ENCODE peak calls at places on chromosomes 7 and 10, in five cellular contexts. One of them, this sample, is unnamed.

GRCh38 chr10:129761573-129761972 is 202.5 kb downstream of the EBF3 start:
- DNase-seq in bronchial epithelial cell: no peak
- DNase-seq in NCI-H2081 treated with DMSO at 0.1 percent for 48 hours: no peak
- DNase-seq in GM20000: no peak
- DNase-seq in fibroblast of gingiva: no peak
- DNase-seq in this sample: no peak

GRCh38 chr7:26348987-26349809 is 57.5 kb downstream of the SNX10 start:
- DNase-seq in NCI-H2081 treated with DMSO at 0.1 percent for 48 hours: peak
- DNase-seq in bronchial epithelial cell: peak
- DNase-seq in GM20000: no peak
- DNase-seq in fibroblast of gingiva: no peak
- DNase-seq in this sample: no peak

GRCh38 chr7:150553163-150553562 is 14.0 kb upstream of the GIMAP4 start:
- DNase-seq in bronchial epithelial cell: no peak
- DNase-seq in NCI-H2081 treated with DMSO at 0.1 percent for 48 hours: no peak
- DNase-seq in fibroblast of gingiva: no peak
- DNase-seq in GM20000: no peak
- DNase-seq in this sample: no peak

GRCh38 chr10:77045046-77045445 is 592.6 kb downstream of the KCNMA1 start:
- DNase-seq in NCI-H2081 treated with DMSO at 0.1 percent for 48 hours: no peak
- DNase-seq in GM20000: no peak
- DNase-seq in fibroblast of gingiva: peak
- DNase-seq in bronchial epithelial cell: no peak
- DNase-seq in this sample: no peak

GRCh38 chr10:78224602-78225001 is 190.9 kb downstream of the RPS24 start:
- DNase-seq in NCI-H2081 treated with DMSO at 0.1 percent for 48 hours: no peak
- DNase-seq in fibroblast of gingiva: no peak
- DNase-seq in GM20000: no peak
- DNase-seq in bronchial epithelial cell: no peak
- DNase-seq in this sample: no peak

GRCh38 chr7:105655901-105656380 is 74.6 kb upstream of the EFCAB10 start:
- DNase-seq in GM20000: no peak
- DNase-seq in NCI-H2081 treated with DMSO at 0.1 percent for 48 hours: no peak
- DNase-seq in fibroblast of gingiva: no peak
- DNase-seq in bronchial epithelial cell: no peak
- DNase-seq in this sample: no peak

GRCh38 chr10:32437334-32437733 is 8.6 kb upstream of the CCDC7 start:
- DNase-seq in fibroblast of gingiva: peak
- DNase-seq in bronchial epithelial cell: peak
- DNase-seq in GM20000: no peak
- DNase-seq in NCI-H2081 treated with DMSO at 0.1 percent for 48 hours: no peak
- DNase-seq in this sample: no peak

GRCh38 chr7:114086906-114087651 is 168.3 kb upstream of the PPP1R3A start:
- DNase-seq in bronchial epithelial cell: no peak
- DNase-seq in NCI-H2081 treated with DMSO at 0.1 percent for 48 hours: no peak
- DNase-seq in GM20000: peak
- DNase-seq in fibroblast of gingiva: peak
- DNase-seq in this sample: peak

GRCh38 chr7:16594061-16594460 is 51.5 kb downstream of the ANKMY2 start:
- DNase-seq in NCI-H2081 treated with DMSO at 0.1 percent for 48 hours: no peak
- DNase-seq in bronchial epithelial cell: peak
- DNase-seq in GM20000: no peak
- DNase-seq in fibroblast of gingiva: peak
- DNase-seq in this sample: no peak

GRCh38 chr10:86284355-86285105 is 82.1 kb downstream of the GRID1 start:
- DNase-seq in bronchial epithelial cell: no peak
- DNase-seq in fibroblast of gingiva: no peak
- DNase-seq in NCI-H2081 treated with DMSO at 0.1 percent for 48 hours: no peak
- DNase-seq in GM20000: no peak
- DNase-seq in this sample: no peak

GRCh38 chr7:39642896-39643295 is 19.5 kb downstream of the RALA start:
- DNase-seq in fibroblast of gingiva: no peak
- DNase-seq in bronchial epithelial cell: no peak
- DNase-seq in NCI-H2081 treated with DMSO at 0.1 percent for 48 hours: no peak
- DNase-seq in GM20000: no peak
- DNase-seq in this sample: no peak

GRCh38 chr10:119283818-119284217 is 76.4 kb downstream of the GRK5 start:
- DNase-seq in fibroblast of gingiva: no peak
- DNase-seq in GM20000: no peak
- DNase-seq in NCI-H2081 treated with DMSO at 0.1 percent for 48 hours: no peak
- DNase-seq in bronchial epithelial cell: no peak
- DNase-seq in this sample: peak

GRCh38 chr10:110399163-110400094 is 94.7 kb upstream of the SMNDC1 start:
- DNase-seq in GM20000: no peak
- DNase-seq in NCI-H2081 treated with DMSO at 0.1 percent for 48 hours: no peak
- DNase-seq in bronchial epithelial cell: peak
- DNase-seq in fibroblast of gingiva: peak
- DNase-seq in this sample: no peak

GRCh38 chr10:30111340-30111980 is 52.1 kb upstream of the JCAD start:
- DNase-seq in NCI-H2081 treated with DMSO at 0.1 percent for 48 hours: no peak
- DNase-seq in fibroblast of gingiva: peak
- DNase-seq in bronchial epithelial cell: peak
- DNase-seq in GM20000: no peak
- DNase-seq in this sample: no peak

This sample was measured in RPMI8226.